ENCODE peak calls at places on chromosomes 16 and 17, in four cellular contexts. One of them, this sample, is unnamed.

GRCh38 chr16:10335681-10336080 is 50.2 kb upstream of the ATF7IP2 start:
- DNase-seq in psoas muscle: no peak
- DNase-seq in NCI-H187: no peak
- DNase-seq in OCI-LY7: no peak
- DNase-seq in this sample: no peak

GRCh38 chr16:82882982-82883863 is 256.5 kb downstream of the CDH13 start:
- DNase-seq in OCI-LY7: peak
- DNase-seq in psoas muscle: no peak
- DNase-seq in NCI-H187: no peak
- DNase-seq in this sample: no peak

GRCh38 chr17:77690271-77691161 is 268.0 kb upstream of the TNRC6C start:
- DNase-seq in OCI-LY7: peak
- DNase-seq in psoas muscle: no peak
- DNase-seq in NCI-H187: no peak
- DNase-seq in this sample: no peak

GRCh38 chr16:1610841-1611653 is 825 bp downstream of the IFT140 start:
- DNase-seq in NCI-H187: no peak
- DNase-seq in psoas muscle: no peak
- DNase-seq in OCI-LY7: peak
- DNase-seq in this sample: no peak

GRCh38 chr17:67833946-67834631 is 8.8 kb downstream of the BPTF start:
- DNase-seq in NCI-H187: no peak
- DNase-seq in OCI-LY7: no peak
- DNase-seq in psoas muscle: no peak
- DNase-seq in this sample: no peak

GRCh38 chr16:57624044-57624688 is 4.3 kb upstream of the ADGRG1 start:
- DNase-seq in NCI-H187: no peak
- DNase-seq in OCI-LY7: no peak
- DNase-seq in psoas muscle: no peak
- DNase-seq in this sample: no peak

GRCh38 chr16:65180986-65181710 is 59.3 kb upstream of the CDH11 start:
- DNase-seq in NCI-H187: no peak
- DNase-seq in OCI-LY7: no peak
- DNase-seq in psoas muscle: no peak
- DNase-seq in this sample: no peak

GRCh38 chr16:82379601-82380000 is 209.6 kb upstream of the MPHOSPH6 start:
- DNase-seq in NCI-H187: no peak
- DNase-seq in OCI-LY7: no peak
- DNase-seq in psoas muscle: no peak
- DNase-seq in this sample: no peak

GRCh38 chr17:48631693-48632578 is 5.8 kb upstream of the HOXB9 start:
- DNase-seq in psoas muscle: no peak
- DNase-seq in NCI-H187: no peak
- DNase-seq in OCI-LY7: no peak
- DNase-seq in this sample: no peak

GRCh38 chr16:56932588-56933265 is 785 bp downstream of the HERPUD1 start:
- DNase-seq in OCI-LY7: peak
- DNase-seq in NCI-H187: no peak
- DNase-seq in psoas muscle: peak
- DNase-seq in this sample: no peak

GRCh38 chr16:85202631-85203461 is 90.6 kb upstream of the CIBAR2 start:
- DNase-seq in OCI-LY7: no peak
- DNase-seq in psoas muscle: peak
- DNase-seq in NCI-H187: no peak
- DNase-seq in this sample: peak

GRCh38 chr16:57372372-57373116 is at the start of gene CX3CL1:
- DNase-seq in psoas muscle: peak
- DNase-seq in NCI-H187: no peak
- DNase-seq in OCI-LY7: no peak
- DNase-seq in this sample: no peak

GRCh38 chr17:57569860-57570259 is 175.2 kb downstream of the CCDC182 start:
- DNase-seq in NCI-H187: peak
- DNase-seq in psoas muscle: no peak
- DNase-seq in OCI-LY7: no peak
- DNase-seq in this sample: no peak

This sample was measured in iPS DF 19.7.